ENCODE peak calls at places on chromosomes 5 and 9, in five cellular contexts. One of them, this sample, is unnamed.
A peak's percentile ranks its signal among the peaks of the same experiment; 100 is the strongest.

GRCh38 chr5:33423018-33423630 is 17.6 kb upstream of the TARS1 start:
- DNase-seq in endothelial cell: no peak
- DNase-seq in heart left ventricle: no peak
- DNase-seq in H9: no peak
- DNase-seq in suprapubic skin: no peak
- DNase-seq in this sample: no peak

GRCh38 chr9:94941211-94941875 is 214.8 kb downstream of the AOPEP start:
- DNase-seq in endothelial cell: no peak
- DNase-seq in heart left ventricle: no peak
- DNase-seq in H9: no peak
- DNase-seq in suprapubic skin: no peak
- DNase-seq in this sample: no peak

GRCh38 chr5:43515678-43516048 is 715 bp upstream of the C5orf34 start:
- DNase-seq in endothelial cell: no peak
- DNase-seq in heart left ventricle: no peak
- DNase-seq in H9: no peak
- DNase-seq in suprapubic skin: no peak
- DNase-seq in this sample: no peak

GRCh38 chr9:119839888-119840287 is 470.7 kb upstream of the BRINP1 start:
- DNase-seq in endothelial cell: no peak
- DNase-seq in heart left ventricle: no peak
- DNase-seq in H9: no peak
- DNase-seq in suprapubic skin: no peak
- DNase-seq in this sample: no peak

GRCh38 chr5:56479701-56480304 is 246.7 kb upstream of the ANKRD55 start:
- DNase-seq in endothelial cell: no peak
- DNase-seq in heart left ventricle: no peak
- DNase-seq in H9: no peak
- DNase-seq in suprapubic skin: no peak
- DNase-seq in this sample: no peak

GRCh38 chr5:82610686-82611085 is 332.5 kb upstream of the RPS23 start:
- DNase-seq in endothelial cell: no peak
- DNase-seq in heart left ventricle: no peak
- DNase-seq in H9: no peak
- DNase-seq in suprapubic skin: no peak
- DNase-seq in this sample: no peak

GRCh38 chr9:114804504-114804903 is 1.3 kb downstream of the TNFSF15 start:
- DNase-seq in endothelial cell: no peak
- DNase-seq in heart left ventricle: no peak
- DNase-seq in H9: no peak
- DNase-seq in suprapubic skin: no peak
- DNase-seq in this sample: no peak

GRCh38 chr9:133614056-133614455 is 4.9 kb upstream of the FAM163B start:
- DNase-seq in endothelial cell: no peak
- DNase-seq in heart left ventricle: no peak
- DNase-seq in H9: no peak
- DNase-seq in suprapubic skin: no peak
- DNase-seq in this sample: no peak

GRCh38 chr9:13718086-13718485 is 438.6 kb upstream of the MPDZ start:
- DNase-seq in endothelial cell: no peak
- DNase-seq in heart left ventricle: no peak
- DNase-seq in H9: no peak
- DNase-seq in suprapubic skin: no peak
- DNase-seq in this sample: no peak

GRCh38 chr5:124043456-124043855 is 531.5 kb downstream of the CSNK1G3 start:
- DNase-seq in endothelial cell: no peak
- DNase-seq in heart left ventricle: no peak
- DNase-seq in H9: peak; percentile 32
- DNase-seq in suprapubic skin: no peak
- DNase-seq in this sample: no peak

GRCh38 chr9:111120526-111120925 is 82.3 kb upstream of the LPAR1 start:
- DNase-seq in endothelial cell: no peak
- DNase-seq in heart left ventricle: no peak
- DNase-seq in H9: no peak
- DNase-seq in suprapubic skin: no peak
- DNase-seq in this sample: no peak

GRCh38 chr5:176817864-176818377 is 7.6 kb downstream of the UNC5A start:
- DNase-seq in endothelial cell: peak; percentile 62
- DNase-seq in heart left ventricle: no peak
- DNase-seq in H9: peak; percentile 81
- DNase-seq in suprapubic skin: no peak
- DNase-seq in this sample: no peak

GRCh38 chr5:310941-311434 is 10.5 kb upstream of the AHRR start:
- DNase-seq in endothelial cell: no peak
- DNase-seq in heart left ventricle: no peak
- DNase-seq in H9: no peak
- DNase-seq in suprapubic skin: no peak
- DNase-seq in this sample: no peak

GRCh38 chr5:37615184-37615583 is 224.7 kb downstream of the GDNF start:
- DNase-seq in endothelial cell: no peak
- DNase-seq in heart left ventricle: no peak
- DNase-seq in H9: no peak
- DNase-seq in suprapubic skin: no peak
- DNase-seq in this sample: no peak

GRCh38 chr5:79436821-79437220 is 77.1 kb downstream of the HOMER1 start:
- DNase-seq in endothelial cell: no peak
- DNase-seq in heart left ventricle: no peak
- DNase-seq in H9: no peak
- DNase-seq in suprapubic skin: no peak
- DNase-seq in this sample: no peak

GRCh38 chr5:172903790-172904189 is 55.4 kb upstream of the RPL26L1 start:
- DNase-seq in endothelial cell: no peak
- DNase-seq in heart left ventricle: no peak
- DNase-seq in H9: no peak
- DNase-seq in suprapubic skin: no peak
- DNase-seq in this sample: no peak

GRCh38 chr5:131999991-132000490 is 11.4 kb downstream of the ACSL6 start:
- DNase-seq in endothelial cell: no peak
- DNase-seq in heart left ventricle: no peak
- DNase-seq in H9: no peak
- DNase-seq in suprapubic skin: no peak
- DNase-seq in this sample: no peak
- TF ChIP-seq CTCF in endothelial cell: no peak
- TF ChIP-seq CTCF in heart left ventricle: no peak
- TF ChIP-seq CTCF in H9: no peak
- TF ChIP-seq CTCF in suprapubic skin: no peak
- TF ChIP-seq CTCF in this sample: no peak

DNA sequence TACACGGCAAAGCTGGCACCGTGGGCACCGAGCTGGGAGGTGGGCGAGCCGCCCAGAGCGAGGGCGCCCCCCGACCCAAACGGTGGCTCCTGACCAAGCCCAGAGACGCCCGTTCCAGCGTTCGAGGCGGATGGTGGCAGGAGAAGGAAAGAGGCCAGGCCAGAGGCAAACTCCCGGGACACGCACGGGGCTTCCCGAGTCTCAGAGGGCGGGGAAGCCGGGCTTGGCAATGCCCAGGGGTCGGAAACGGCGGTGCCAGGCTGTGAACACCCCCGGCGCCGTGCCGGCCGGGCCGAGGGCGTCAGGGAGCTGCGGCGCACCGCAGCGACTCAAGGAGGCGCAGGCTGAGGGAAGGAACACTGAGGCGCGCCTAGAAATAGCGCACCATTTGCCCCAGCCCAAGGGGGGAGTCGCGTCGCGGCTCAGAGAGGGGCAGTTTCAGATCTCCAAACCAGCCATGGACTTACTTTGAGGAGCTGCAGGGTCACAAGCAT is 397 bp downstream of the SPRY4 start:
- DNase-seq in endothelial cell: no peak
- DNase-seq in heart left ventricle: no peak
- DNase-seq in H9: no peak
- DNase-seq in suprapubic skin: no peak
- DNase-seq in this sample: peak; percentile 29
- TF ChIP-seq CTCF in endothelial cell: peak; percentile 38
- TF ChIP-seq CTCF in heart left ventricle: peak; percentile 35
- TF ChIP-seq CTCF in H9: peak; percentile 37
- TF ChIP-seq CTCF in suprapubic skin: no peak
- TF ChIP-seq CTCF in this sample: peak; percentile 40

DNA sequence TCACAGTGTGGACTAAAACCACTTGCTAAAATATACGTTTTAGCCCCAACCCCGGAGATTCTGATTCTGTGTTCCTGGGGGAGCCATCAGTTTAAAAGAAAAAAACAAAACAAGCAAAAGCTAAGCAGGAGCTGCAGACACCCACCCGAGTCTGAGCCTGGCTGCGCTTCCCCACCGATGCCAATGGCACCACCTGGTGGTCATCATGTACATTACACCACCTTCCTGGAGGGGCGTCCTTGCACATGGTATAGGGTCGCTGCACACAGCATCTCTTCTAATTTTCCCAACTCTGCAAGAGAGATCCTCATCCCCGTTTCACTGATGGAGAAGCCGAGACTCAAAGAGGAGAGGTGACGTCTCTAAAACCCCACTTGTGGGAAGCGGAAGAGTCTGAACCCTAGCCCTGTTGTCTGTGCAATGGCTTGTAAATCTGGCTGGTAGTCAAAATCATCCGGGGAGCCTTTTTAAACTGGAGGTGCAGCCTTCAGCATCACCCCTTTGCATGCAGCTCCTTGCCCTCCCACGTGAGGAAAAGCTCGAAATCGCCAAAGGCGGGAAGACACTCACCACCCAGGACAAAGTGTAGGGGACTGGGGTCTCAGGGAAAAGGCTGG is 23.1 kb upstream of the CNOT6 start:
- DNase-seq in endothelial cell: peak; percentile 79
- DNase-seq in heart left ventricle: peak; percentile 58
- DNase-seq in H9: peak; percentile 74
- DNase-seq in suprapubic skin: peak; percentile 79
- DNase-seq in this sample: peak; percentile 62
- TF ChIP-seq CTCF in endothelial cell: peak; percentile 98
- TF ChIP-seq CTCF in heart left ventricle: peak; percentile 93
- TF ChIP-seq CTCF in H9: peak; percentile 94
- TF ChIP-seq CTCF in suprapubic skin: peak; percentile 72
- TF ChIP-seq CTCF in this sample: peak; percentile 94

GRCh38 chr9:76756273-76756650 is 8.0 kb upstream of the PCA3 start:
- DNase-seq in endothelial cell: peak; percentile 16
- DNase-seq in heart left ventricle: no peak
- DNase-seq in H9: peak; percentile 59
- DNase-seq in suprapubic skin: no peak
- DNase-seq in this sample: no peak
- TF ChIP-seq CTCF in endothelial cell: no peak
- TF ChIP-seq CTCF in heart left ventricle: peak; percentile 4
- TF ChIP-seq CTCF in H9: peak; percentile 59
- TF ChIP-seq CTCF in suprapubic skin: no peak
- TF ChIP-seq CTCF in this sample: peak; percentile 17

GRCh38 chr5:92678576-92679105 is 902.4 kb downstream of the NR2F1-AS1 start:
- DNase-seq in endothelial cell: no peak
- DNase-seq in heart left ventricle: no peak
- DNase-seq in H9: no peak
- DNase-seq in suprapubic skin: no peak
- DNase-seq in this sample: no peak
- TF ChIP-seq CTCF in endothelial cell: no peak
- TF ChIP-seq CTCF in heart left ventricle: peak; percentile 26
- TF ChIP-seq CTCF in H9: peak; percentile 52
- TF ChIP-seq CTCF in suprapubic skin: no peak
- TF ChIP-seq CTCF in this sample: peak; percentile 39

DNA sequence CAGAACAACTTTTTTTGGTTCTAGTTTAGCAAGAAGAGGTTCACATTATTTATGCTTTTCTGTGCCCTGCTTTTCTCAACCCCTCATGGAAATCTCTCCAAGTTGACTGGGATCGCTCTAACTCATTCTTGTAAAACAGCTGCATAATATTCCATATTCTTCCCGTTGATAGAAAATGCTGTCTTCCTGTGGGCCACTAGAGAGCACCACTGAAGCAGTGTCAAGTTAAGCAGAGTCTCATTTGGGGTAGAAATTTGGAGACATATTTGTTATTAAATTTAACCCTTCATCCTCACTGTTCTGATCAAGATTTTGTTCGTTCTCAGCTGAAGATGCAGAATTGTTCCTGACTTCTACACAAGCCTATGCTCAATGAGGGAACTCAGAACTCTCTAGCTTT is 140.1 kb downstream of the CEMIP2 start:
- DNase-seq in endothelial cell: no peak
- DNase-seq in heart left ventricle: no peak
- DNase-seq in H9: no peak
- DNase-seq in suprapubic skin: no peak
- DNase-seq in this sample: no peak
- TF ChIP-seq CTCF in endothelial cell: no peak
- TF ChIP-seq CTCF in heart left ventricle: no peak
- TF ChIP-seq CTCF in H9: peak; percentile 56
- TF ChIP-seq CTCF in suprapubic skin: no peak
- TF ChIP-seq CTCF in this sample: peak; percentile 7

DNA sequence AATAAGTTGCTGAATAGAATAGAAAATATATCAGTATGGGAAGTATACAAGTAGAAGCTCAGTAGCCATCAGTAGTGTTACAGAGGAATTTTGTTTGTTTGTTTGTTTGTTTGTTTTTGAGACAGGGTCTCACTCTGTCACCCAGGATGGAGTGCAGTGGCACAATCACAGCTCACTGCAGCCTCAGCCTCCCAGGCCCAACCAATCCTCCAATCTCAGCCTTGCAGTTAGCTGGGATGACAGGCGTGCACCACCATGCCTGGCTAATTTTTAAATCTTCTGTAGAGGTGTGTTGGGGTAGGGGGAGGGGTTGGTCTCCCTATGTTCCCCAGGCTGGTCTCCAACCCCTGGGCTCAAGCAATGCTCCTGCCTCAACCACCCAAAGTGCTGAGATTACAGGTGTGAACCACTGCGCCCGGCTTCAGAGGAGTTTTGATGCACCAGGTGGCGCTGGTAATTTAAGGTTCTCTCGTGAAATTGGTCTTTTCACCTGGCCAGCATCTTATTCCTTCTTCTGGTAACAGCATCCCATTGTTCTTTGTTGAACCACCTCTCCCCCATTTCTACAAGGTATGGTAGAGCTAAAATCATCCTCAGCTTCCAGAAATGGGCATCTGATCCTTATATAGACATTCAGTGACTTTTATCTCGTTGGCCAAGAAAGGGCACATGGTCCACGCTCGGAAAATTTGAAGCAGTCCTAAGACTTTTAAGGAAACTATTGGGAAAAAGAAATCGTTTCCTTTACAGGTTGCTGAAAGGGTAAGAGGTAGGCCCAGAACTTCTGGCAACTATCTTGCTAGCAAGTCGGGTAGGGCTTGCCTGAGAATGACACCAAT is 157.1 kb downstream of the ARRDC3 start:
- DNase-seq in endothelial cell: peak; percentile 18
- DNase-seq in heart left ventricle: peak; percentile 26
- DNase-seq in H9: peak; percentile 74
- DNase-seq in suprapubic skin: no peak
- DNase-seq in this sample: peak; percentile 20
- TF ChIP-seq CTCF in endothelial cell: no peak
- TF ChIP-seq CTCF in heart left ventricle: peak; percentile 42
- TF ChIP-seq CTCF in H9: peak; percentile 83
- TF ChIP-seq CTCF in suprapubic skin: no peak
- TF ChIP-seq CTCF in this sample: peak; percentile 62

This sample was measured in progenitor cell of endocrine pancreas.